ENCODE peak calls at places on chromosomes 5 and 9, in six cellular contexts. N, R, Z, Q, J and U are unnamed samples.

GRCh38 chr5:57412010-57412409 is 70.6 kb downstream of the ACTBL2 start:
- DNase-seq in Z (no peak), N (peak; percentile 24), J (no peak), Q (no peak), R (peak; percentile 93), U (peak; percentile 34)

GRCh38 chr5:179234563-179235135 is 110.6 kb downstream of the ADAMTS2 start:
- DNase-seq in J (peak; percentile 7), Q (no peak), N (no peak), R (no peak), Z (no peak), U (no peak)

GRCh38 chr5:41510176-41510831 is at the start of gene PLCXD3:
- DNase-seq in Q (no peak), Z (no peak), R (peak; percentile 87), N (peak; percentile 69), J (peak; percentile 39), U (no peak)

GRCh38 chr5:174503461-174504265 is 220.7 kb upstream of the MSX2 start:
- DNase-seq in N (no peak), J (no peak), Q (no peak), Z (peak; percentile 72), R (peak; percentile 60), U (peak; percentile 49)

GRCh38 chr9:110784309-110784708 is 115.7 kb downstream of the MUSK start:
- DNase-seq in N (no peak), Z (no peak), J (no peak), Q (no peak), R (no peak), U (no peak)

GRCh38 chr5:33433303-33434255 is 7.2 kb upstream of the TARS1 start:
- DNase-seq in R (peak; percentile 44), J (no peak), Z (no peak), N (no peak), Q (no peak), U (peak; percentile 73)

GRCh38 chr5:150960791-150961396 is 56.1 kb upstream of the ZNF300 start:
- DNase-seq in R (no peak), Q (no peak), J (no peak), Z (no peak), N (no peak), U (no peak)

GRCh38 chr5:121967187-121967586 is 5.4 kb downstream of the SRFBP1 start:
- DNase-seq in Z (no peak), R (peak; percentile 71), J (no peak), N (no peak), Q (no peak), U (peak; percentile 55)

GRCh38 chr5:102718819-102719218 is 36.3 kb upstream of the PAM start:
- DNase-seq in Z (no peak), Q (no peak), N (no peak), J (no peak), R (peak; percentile 28), U (peak; percentile 63)

GRCh38 chr9:107983191-107983603 is 493.6 kb upstream of the KLF4 start:
- DNase-seq in R (peak; percentile 21), Q (no peak), N (no peak), J (no peak), Z (no peak), U (peak; percentile 73)

GRCh38 chr5:175822225-175822624 is 49.2 kb upstream of the CPLX2 start:
- DNase-seq in Q (no peak), N (no peak), Z (no peak), R (no peak), J (no peak), U (no peak)

GRCh38 chr9:76136986-76137385 is 246.5 kb downstream of the PCSK5 start:
- DNase-seq in Z (no peak), Q (no peak), N (no peak), J (peak; percentile 31), R (peak; percentile 55), U (peak; percentile 57)

GRCh38 chr5:39476466-39477215 is 51.9 kb upstream of the DAB2 start:
- DNase-seq in Q (no peak), R (peak; percentile 87), J (no peak), Z (no peak), N (no peak), U (peak; percentile 94)

GRCh38 chr5:149962040-149962439 is 1.5 kb downstream of the SLC26A2 start:
- DNase-seq in R (peak; percentile 84), J (no peak), Z (no peak), N (peak; percentile 73), Q (peak; percentile 6), U (peak; percentile 57)

GRCh38 chr5:15850939-15851341 is 328.7 kb downstream of the MARCHF11 start:
- DNase-seq in Z (no peak), R (peak; percentile 48), N (no peak), J (no peak), Q (no peak), U (no peak)

GRCh38 chr9:19650292-19650691 is 138.5 kb downstream of the SLC24A2 start:
- DNase-seq in Q (no peak), J (no peak), R (no peak), N (no peak), Z (no peak), U (no peak)

GRCh38 chr9:86303316-86303975 is 21.1 kb upstream of the ISCA1 start:
- DNase-seq in J (no peak), R (peak; percentile 24), Z (no peak), Q (no peak), N (no peak), U (no peak)

DNA sequence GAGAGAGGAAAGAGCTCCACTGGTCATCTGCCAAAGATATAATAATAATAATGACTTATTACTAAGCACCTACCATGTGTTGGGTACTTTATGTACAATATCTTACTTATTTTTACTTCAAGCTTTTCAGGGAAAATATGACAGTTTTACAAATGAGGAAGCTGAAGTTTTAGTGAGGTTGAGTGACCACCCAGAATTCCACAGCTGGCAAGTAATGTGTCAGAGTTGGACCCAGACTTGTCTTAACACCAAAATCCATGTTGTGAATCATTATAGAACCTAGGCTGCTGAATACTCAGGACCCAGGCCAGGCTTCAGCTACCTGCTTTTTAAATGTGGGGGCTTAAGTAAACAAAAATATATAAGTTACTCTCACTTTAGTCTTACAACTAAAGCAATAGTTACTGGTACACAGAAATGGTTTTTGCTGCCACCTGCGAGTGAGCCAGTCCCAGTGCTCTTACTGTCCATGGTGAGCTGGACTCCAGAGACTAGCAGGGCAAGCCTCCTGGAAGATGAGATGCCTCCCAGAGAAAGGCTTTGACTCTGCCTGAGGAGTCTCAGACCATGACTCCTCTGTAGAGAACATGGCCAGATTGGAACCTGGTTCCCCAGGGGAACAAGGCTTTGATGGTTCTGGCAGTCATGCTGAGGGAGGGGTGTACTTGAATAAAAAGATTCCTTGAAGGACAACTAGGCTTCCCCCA is 29.9 kb downstream of the RUSC2 start:
- DNase-seq in N (no peak), Z (no peak), Q (no peak), R (no peak), J (no peak), U (no peak)
- TF ChIP-seq CTCF in N (no peak), Z (no peak), Q (no peak), R (no peak), J (no peak), U (no peak)

DNA sequence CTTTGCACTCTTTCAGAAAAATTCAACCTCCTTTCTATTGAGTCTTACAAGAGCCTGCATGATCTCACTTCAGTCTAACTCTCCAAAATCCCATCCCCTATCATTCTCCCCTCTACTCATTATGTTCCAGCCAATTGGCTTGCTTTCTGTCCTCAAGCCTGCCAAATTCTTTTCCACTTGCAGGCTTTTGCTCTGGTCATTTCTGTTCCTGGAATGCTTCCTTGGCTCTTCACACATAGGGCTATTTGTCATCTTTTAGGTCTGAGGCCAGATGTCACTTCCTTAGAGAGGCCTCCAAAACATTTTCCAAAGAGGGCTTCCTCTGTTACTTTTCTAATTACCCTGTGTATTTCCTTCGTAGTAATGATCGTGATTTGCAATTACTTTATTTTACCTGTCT is 11.8 kb upstream of the CHD1 start:
- DNase-seq in R (peak; percentile 69), Q (no peak), N (no peak), Z (no peak), J (no peak), U (peak; percentile 62)
- H3K4me3 ChIP-seq in R (no peak overlapping the region), Q (no peak overlapping the region), N (no peak overlapping the region), Z (no peak overlapping the region), J (no peak overlapping the region), U (no peak overlapping the region)

DNA sequence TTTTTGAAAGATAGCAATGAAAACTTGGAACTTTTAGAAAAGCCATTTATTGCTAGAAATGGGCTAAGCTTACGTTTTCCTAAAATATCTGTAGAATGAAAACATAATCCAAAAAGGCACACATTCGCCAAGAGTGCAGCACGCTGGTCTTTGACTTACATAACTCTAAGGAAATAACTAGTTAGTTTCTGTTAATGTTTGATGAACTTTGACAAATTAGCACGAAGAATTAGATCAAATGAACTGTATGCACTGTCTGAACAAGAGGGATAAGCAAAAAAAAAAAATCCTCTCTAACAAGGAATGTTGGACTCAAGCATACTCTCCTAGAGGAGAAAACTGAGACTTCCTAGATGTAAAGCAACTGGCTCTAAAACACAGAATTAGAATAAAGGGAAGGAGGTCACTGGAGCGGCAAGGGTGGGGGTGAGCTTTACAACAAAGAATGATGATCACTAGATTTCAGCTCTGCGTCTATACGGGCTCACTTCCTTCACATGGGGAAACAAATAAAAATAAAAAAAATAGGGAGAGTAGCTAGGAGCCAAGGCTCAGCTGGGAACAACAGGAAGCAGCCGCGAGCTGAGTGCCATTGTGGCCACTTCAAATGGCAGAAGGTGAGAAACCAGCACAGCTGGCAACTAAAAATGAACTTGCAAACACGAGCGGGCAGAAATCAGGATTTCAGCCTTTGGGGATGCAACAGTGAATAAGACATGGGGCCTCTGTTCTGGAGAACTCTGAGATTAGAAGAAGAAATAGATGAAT is 48.7 kb upstream of the CEMIP2 start:
- DNase-seq in Z (no peak), R (no peak), Q (no peak), J (no peak), N (no peak), U (no peak)
- TF ChIP-seq CTCF in Z (no peak), R (no peak), Q (no peak), J (no peak), N (no peak), U (no peak)

GRCh38 chr9:128007566-128008138 is 26.9 kb upstream of the EEIG1 start:
- DNase-seq in N (peak; percentile 30), J (peak; percentile 80), Q (peak; percentile 83), Z (peak; percentile 21), R (peak; percentile 62), U (peak; percentile 50)

GRCh38 chr9:128006360-128007024 is 25.7 kb upstream of the EEIG1 start:
- DNase-seq in J (no peak), Q (no peak), N (no peak), R (no peak), Z (peak; percentile 42), U (no peak)

GRCh38 chr9:128008171-128008570 is 27.4 kb upstream of the EEIG1 start:
- DNase-seq in Q (no peak), N (no peak), J (no peak), Z (no peak), R (no peak), U (no peak)

GRCh38 chr9:128009639-128010038 is 28.9 kb upstream of the EEIG1 start:
- DNase-seq in R (no peak), Z (no peak), J (no peak), N (no peak), Q (no peak), U (no peak)

DNA sequence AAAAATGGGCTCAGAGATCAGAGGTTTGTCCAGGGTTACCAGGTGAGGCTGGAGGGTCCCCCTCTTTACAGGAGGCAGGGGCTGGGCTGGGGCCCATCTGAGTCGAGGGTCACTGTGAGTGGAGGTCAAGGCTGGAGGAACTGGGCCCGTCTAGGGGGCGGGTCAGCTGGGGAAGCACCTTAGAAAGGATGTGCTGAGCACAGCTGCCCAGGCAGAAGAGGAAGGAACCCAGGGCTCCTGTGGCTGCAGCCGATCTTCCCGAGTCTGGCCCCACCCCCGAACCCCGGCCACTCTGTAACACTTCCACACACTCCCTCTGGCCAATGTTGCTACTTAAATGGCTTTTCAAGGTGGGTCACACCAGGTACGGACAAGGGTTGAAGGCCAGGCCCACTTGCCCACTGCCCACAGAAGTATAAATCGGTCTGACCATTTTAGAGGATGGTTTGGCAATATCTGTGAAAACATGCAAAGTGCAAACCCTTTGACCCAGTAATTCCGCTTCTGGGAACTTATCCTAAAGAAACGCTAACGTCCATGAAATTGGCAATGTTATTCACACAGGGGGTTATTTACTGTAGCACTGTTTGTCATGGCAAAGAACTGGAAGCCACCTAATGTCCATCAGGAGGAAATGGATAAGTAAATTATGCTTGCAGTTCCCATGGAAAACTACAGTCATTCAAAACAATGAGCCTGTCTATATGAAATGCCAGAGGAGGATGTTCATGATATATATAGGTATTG is 30.5 kb upstream of the EEIG1 start:
- DNase-seq in R (peak; percentile 27), Z (no peak), Q (no peak), N (no peak), J (no peak), U (no peak)
- H3K4me3 ChIP-seq in R (no peak overlapping the region), Z (no peak overlapping the region), Q (no peak overlapping the region), N (no peak overlapping the region), J (no peak overlapping the region), U (no peak overlapping the region)